ENCODE peak calls at places on chromosomes 5 and 9, in ten cellular contexts. A, R, C, H, D, G, Q, E, B and U are unnamed samples.

GRCh38 chr5:93236807-93237421 is 344.1 kb downstream of the NR2F1-AS1 start:
- DNase-seq in A (no peak), R (no peak), C (no peak), H (no peak), D (no peak), G (peak; percentile 90), Q (no peak), E (peak; percentile 58), B (no peak), U (no peak)

GRCh38 chr5:71974622-71975021 is 132.7 kb upstream of the MAP1B start:
- DNase-seq in A (no peak), R (no peak), C (no peak), H (no peak), D (no peak), G (peak; percentile 37), Q (no peak), E (peak; percentile 6), B (no peak), U (no peak)

GRCh38 chr5:172454355-172455086 is at the start of gene SH3PXD2B:
- DNase-seq in A (no peak), R (no peak), C (peak; percentile 89), H (peak; percentile 16), D (no peak), G (peak; percentile 54), Q (peak; percentile 55), E (peak; percentile 63), B (peak; percentile 79), U (peak; percentile 75)

GRCh38 chr5:4551034-4551433 is 589.1 kb upstream of the ADAMTS16 start:
- DNase-seq in A (no peak), R (no peak), C (no peak), H (no peak), D (no peak), G (no peak), Q (no peak), E (no peak), B (no peak), U (no peak)

GRCh38 chr9:33233659-33234335 is 6.2 kb upstream of the SPINK4 start:
- DNase-seq in A (no peak), R (peak; percentile 82), C (peak; percentile 82), H (peak; percentile 86), D (peak; percentile 91), G (peak; percentile 97), Q (peak; percentile 82), E (peak; percentile 97), B (no peak), U (no peak)

GRCh38 chr9:7236186-7236585 is 478.4 kb downstream of the KDM4C start:
- DNase-seq in A (no peak), R (no peak), C (no peak), H (no peak), D (no peak), G (no peak), Q (no peak), E (no peak), B (no peak), U (no peak)

GRCh38 chr9:137818286-137818685 is 59.3 kb upstream of the CACNA1B start:
- DNase-seq in A (no peak), R (no peak), C (no peak), H (no peak), D (no peak), G (no peak), Q (no peak), E (no peak), B (no peak), U (no peak)

GRCh38 chr9:18799420-18799819 is 233.6 kb downstream of the SAXO1 start:
- DNase-seq in A (no peak), R (no peak), C (no peak), H (no peak), D (no peak), G (no peak), Q (no peak), E (peak; percentile 10), B (no peak), U (no peak)

GRCh38 chr9:127132921-127133647 is 10.6 kb upstream of the ANGPTL2 start:
- DNase-seq in A (no peak), R (peak; percentile 28), C (peak; percentile 50), H (no peak), D (peak; percentile 50), G (no peak), Q (no peak), E (peak; percentile 53), B (no peak), U (no peak)

GRCh38 chr9:36119476-36119875 is 17.1 kb upstream of the GLIPR2 start:
- DNase-seq in A (no peak), R (peak; percentile 5), C (no peak), H (no peak), D (no peak), G (peak; percentile 20), Q (no peak), E (no peak), B (no peak), U (no peak)

GRCh38 chr9:69104830-69105527 is 69.1 kb upstream of the TJP2 start:
- DNase-seq in A (no peak), R (no peak), C (no peak), H (no peak), D (no peak), G (peak; percentile 73), Q (no peak), E (no peak), B (no peak), U (no peak)

GRCh38 chr5:1007221-1007680 is 1.4 kb upstream of the NKD2 start:
- DNase-seq in A (no peak), R (no peak), C (no peak), H (no peak), D (no peak), G (no peak), Q (no peak), E (no peak), B (peak; percentile 35), U (no peak)

GRCh38 chr5:90843443-90843842 is 284.8 kb downstream of the ADGRV1 start:
- DNase-seq in A (no peak), R (no peak), C (no peak), H (no peak), D (no peak), G (peak; percentile 7), Q (no peak), E (no peak), B (no peak), U (no peak)

GRCh38 chr9:117411547-117411946 is 3.3 kb downstream of the ASTN2 start:
- DNase-seq in A (no peak), R (peak; percentile 29), C (peak; percentile 53), H (peak; percentile 24), D (no peak), G (peak; percentile 32), Q (peak; percentile 57), E (peak; percentile 12), B (peak; percentile 56), U (peak; percentile 57)

GRCh38 chr5:168612996-168613395 is 33.8 kb upstream of the PANK3 start:
- DNase-seq in A (no peak), R (no peak), C (no peak), H (no peak), D (no peak), G (peak; percentile 15), Q (no peak), E (no peak), B (no peak), U (no peak)

GRCh38 chr9:106625259-106625789 is 237.6 kb upstream of the ZNF462 start:
- DNase-seq in A (no peak), R (peak; percentile 42), C (no peak), H (no peak), D (no peak), G (no peak), Q (no peak), E (no peak), B (no peak), U (no peak)